ENCODE peak calls at places on chromosomes 1 and 21, in nine cellular contexts. S, V, Z, E, Y, H, X, L and R are unnamed samples.
A peak's percentile ranks its signal among the peaks of the same experiment; 100 is the strongest.

GRCh38 chr1:244192336-244192735 is 141.3 kb downstream of the ZBTB18 start:
- DNase-seq in S (no peak), V (no peak), Z (no peak), E (no peak), Y (no peak), H (no peak), X (no peak), L (no peak), R (no peak)

GRCh38 chr1:6794164-6794563 is 8.9 kb downstream of the CAMTA1 start:
- DNase-seq in S (peak; percentile 63), V (no peak), Z (peak; percentile 45), E (peak; percentile 74), Y (no peak), H (no peak), X (no peak), L (no peak), R (no peak)

GRCh38 chr1:56788588-56788987 is 30.6 kb downstream of the FYB2 start:
- DNase-seq in S (no peak), V (no peak), Z (no peak), E (no peak), Y (no peak), H (peak; percentile 47), X (no peak), L (no peak), R (no peak)

GRCh38 chr1:152906023-152906565 is 2.3 kb upstream of the IVL start:
- DNase-seq in S (peak; percentile 85), V (no peak), Z (no peak), E (peak; percentile 8), Y (no peak), H (no peak), X (no peak), L (peak; percentile 79), R (no peak)

GRCh38 chr1:195637474-195637873 is 970.8 kb downstream of the KCNT2 start:
- DNase-seq in S (no peak), V (no peak), Z (no peak), E (peak; percentile 28), Y (no peak), H (no peak), X (no peak), L (no peak), R (no peak)

GRCh38 chr1:7003676-7004075 is 218.4 kb downstream of the CAMTA1 start:
- DNase-seq in S (no peak), V (no peak), Z (no peak), E (no peak), Y (no peak), H (no peak), X (no peak), L (peak; percentile 17), R (no peak)

GRCh38 chr21:31182231-31183129 is 144.2 kb upstream of the KRTAP19-8 start:
- DNase-seq in S (no peak), V (no peak), Z (no peak), E (no peak), Y (no peak), H (no peak), X (no peak), L (no peak), R (no peak)

GRCh38 chr1:109905520-109905919 is 5.1 kb upstream of the CSF1 start:
- DNase-seq in S (no peak), V (no peak), Z (no peak), E (no peak), Y (no peak), H (no peak), X (no peak), L (no peak), R (no peak)

GRCh38 chr1:42739753-42740700 is at the start of gene CLDN19:
- DNase-seq in S (peak; percentile 94), V (peak; percentile 72), Z (no peak), E (no peak), Y (no peak), H (no peak), X (peak; percentile 99), L (no peak), R (no peak)

GRCh38 chr21:36229181-36229580 is 72.6 kb downstream of the DOP1B start:
- DNase-seq in S (no peak), V (no peak), Z (no peak), E (no peak), Y (no peak), H (no peak), X (no peak), L (no peak), R (no peak)

GRCh38 chr1:202034683-202035462 is 24.5 kb downstream of the ELF3 start:
- DNase-seq in S (peak; percentile 94), V (peak; percentile 30), Z (peak; percentile 92), E (peak; percentile 96), Y (peak; percentile 85), H (peak; percentile 71), X (peak; percentile 56), L (peak; percentile 93), R (peak; percentile 83)

GRCh38 chr1:214546886-214547641 is 4.3 kb downstream of the PTPN14 start:
- DNase-seq in S (no peak), V (no peak), Z (no peak), E (no peak), Y (no peak), H (no peak), X (no peak), L (no peak), R (no peak)

GRCh38 chr21:38925923-38926322 is 120.2 kb downstream of the ETS2 start:
- DNase-seq in S (no peak), V (peak; percentile 44), Z (peak; percentile 76), E (peak; percentile 89), Y (peak; percentile 72), H (peak; percentile 58), X (no peak), L (peak; percentile 91), R (peak; percentile 85)

GRCh38 chr1:44049839-44050238 is 18.6 kb upstream of the SLC6A9 start:
- DNase-seq in S (no peak), V (no peak), Z (peak; percentile 85), E (peak; percentile 97), Y (no peak), H (no peak), X (no peak), L (no peak), R (no peak)

GRCh38 chr1:55503663-55504305 is 288.6 kb upstream of the USP24 start:
- DNase-seq in S (no peak), V (no peak), Z (no peak), E (peak; percentile 83), Y (no peak), H (no peak), X (no peak), L (no peak), R (no peak)

GRCh38 chr1:10765734-10766478 is 30.5 kb downstream of the CASZ1 start:
- DNase-seq in S (no peak), V (no peak), Z (no peak), E (no peak), Y (no peak), H (no peak), X (no peak), L (no peak), R (no peak)

GRCh38 chr21:45167796-45168222 is 93.4 kb downstream of the ADARB1 start:
- DNase-seq in S (no peak), V (no peak), Z (peak; percentile 23), E (peak; percentile 78), Y (no peak), H (no peak), X (no peak), L (no peak), R (no peak)

GRCh38 chr1:84353665-84354064 is 44.6 kb upstream of the DNASE2B start:
- DNase-seq in S (no peak), V (no peak), Z (peak; percentile 16), E (peak; percentile 69), Y (no peak), H (no peak), X (no peak), L (no peak), R (no peak)

GRCh38 chr1:220750126-220750525 is 2.0 kb downstream of the MTARC2 start:
- DNase-seq in S (no peak), V (no peak), Z (no peak), E (no peak), Y (no peak), H (no peak), X (no peak), L (no peak), R (no peak)

GRCh38 chr1:170807432-170807831 is 127.9 kb upstream of the MROH9 start:
- DNase-seq in S (no peak), V (no peak), Z (peak; percentile 52), E (peak; percentile 84), Y (no peak), H (no peak), X (no peak), L (no peak), R (no peak)

GRCh38 chr1:61226791-61227567 is 144.6 kb downstream of the NFIA start:
- DNase-seq in S (no peak), V (peak; percentile 14), Z (no peak), E (no peak), Y (no peak), H (no peak), X (no peak), L (no peak), R (no peak)

GRCh38 chr1:40785446-40785845 is 1.9 kb downstream of the KCNQ4 start:
- DNase-seq in S (no peak), V (no peak), Z (no peak), E (no peak), Y (no peak), H (no peak), X (peak; percentile 32), L (no peak), R (no peak)
- H3K4me3 ChIP-seq in S (no peak overlapping the region), V (no peak overlapping the region), Z (no peak overlapping the region), E (no peak overlapping the region), Y (peak overlapping the region; percentile 53), H (peak overlapping the region; percentile 70), X (no peak overlapping the region), L (no peak overlapping the region), R (no peak overlapping the region)

GRCh38 chr1:46615735-46616134 is 876 bp downstream of the MOB3C start:
- DNase-seq in S (no peak), V (no peak), Z (no peak), E (no peak), Y (no peak), H (no peak), X (no peak), L (peak; percentile 85), R (no peak)
- H3K4me3 ChIP-seq in S (no peak overlapping the region), V (peak overlapping the region; percentile 57), Z (peak overlapping the region; percentile 76), E (peak overlapping the region; percentile 89), Y (peak overlapping the region; percentile 93), H (peak overlapping the region; percentile 93), X (peak overlapping the region; percentile 97), L (peak overlapping the region; percentile 74), R (peak overlapping the region; percentile 77)

DNA sequence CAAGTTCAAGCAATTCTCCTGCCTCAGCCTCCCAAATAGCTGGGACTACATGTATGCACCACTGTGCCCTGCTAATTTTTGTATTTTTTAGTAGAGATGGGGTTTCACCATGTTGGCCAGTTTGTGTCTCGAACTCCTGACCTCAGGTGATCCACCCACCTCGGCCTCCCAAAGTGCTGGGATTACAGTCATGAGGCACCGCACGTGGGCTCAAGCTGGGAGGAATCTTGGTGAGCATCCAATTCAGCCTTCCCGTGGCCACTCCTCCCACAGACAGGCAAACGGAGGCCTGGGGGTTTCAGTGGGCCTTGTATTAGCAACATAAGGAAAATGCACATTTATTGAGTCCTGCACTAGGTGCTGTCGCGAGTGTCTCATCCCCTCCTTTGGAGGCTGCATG is 24.5 kb upstream of the VWA5B1 start:
- DNase-seq in S (no peak), V (no peak), Z (no peak), E (peak; percentile 49), Y (no peak), H (no peak), X (no peak), L (no peak), R (no peak)
- H3K4me3 ChIP-seq in S (no peak overlapping the region), V (no peak overlapping the region), Z (no peak overlapping the region), E (no peak overlapping the region), Y (no peak overlapping the region), H (no peak overlapping the region), X (no peak overlapping the region), L (no peak overlapping the region), R (no peak overlapping the region)

GRCh38 chr1:64801851-64802523 is 57.1 kb downstream of the RAVER2 start:
- DNase-seq in S (no peak), V (no peak), Z (no peak), E (no peak), Y (no peak), H (no peak), X (no peak), L (no peak), R (no peak)

GRCh38 chr1:64798857-64799256 is 54.0 kb downstream of the RAVER2 start:
- DNase-seq in S (no peak), V (no peak), Z (no peak), E (no peak), Y (no peak), H (no peak), X (no peak), L (no peak), R (no peak)
- H3K4me3 ChIP-seq in S (no peak overlapping the region), V (no peak overlapping the region), Z (no peak overlapping the region), E (no peak overlapping the region), Y (no peak overlapping the region), H (no peak overlapping the region), X (no peak overlapping the region), L (no peak overlapping the region), R (no peak overlapping the region)